ENCODE peak calls at places on chromosomes 12 and 14, in eight cellular contexts. D is NCI-H1105; V is anterior cingulate cortex; W is GOT3; G is GM23338; K is activated effector memory CD4-positive, alpha-beta T cell treated with Interleukin-2 at 50 U/mL for 16 hours; H is amniotic stem cell; Y is NCI-H510A treated with DMSO at 0.1 percent for 48 hours. Q is an unnamed sample.
A peak's percentile ranks its signal among the peaks of the same experiment; 100 is the strongest.

GRCh38 chr14:31300296-31300695 is 92.7 kb upstream of the HECTD1 start:
- DNase-seq in H (no peak), W (no peak), G (peak; percentile 61), Y (no peak), D (no peak), K (no peak), V (no peak), Q (no peak)

GRCh38 chr12:52018448-52019122 is 11.8 kb downstream of the TAMALIN start:
- DNase-seq in H (no peak), G (no peak), D (no peak), Y (no peak), V (no peak), K (no peak), W (no peak), Q (no peak)

GRCh38 chr12:106127289-106128126 is 11.2 kb downstream of the NUAK1 start:
- DNase-seq in W (no peak), K (no peak), Y (no peak), V (no peak), G (no peak), D (no peak), H (no peak), Q (no peak)

GRCh38 chr12:39406257-39406656 is 36.7 kb downstream of the KIF21A start:
- DNase-seq in G (no peak), K (no peak), V (no peak), Y (no peak), D (no peak), H (no peak), W (no peak), Q (no peak)

GRCh38 chr14:68795602-68796417 is 2.9 kb upstream of the ZFP36L1 start:
- DNase-seq in G (peak; percentile 88), V (no peak), K (peak; percentile 76), H (peak; percentile 49), D (peak; percentile 52), W (peak; percentile 6), Y (peak; percentile 51), Q (peak; percentile 95)

GRCh38 chr12:109735051-109735521 is 21.5 kb downstream of the FAM222A start:
- DNase-seq in Y (no peak), G (no peak), W (no peak), D (no peak), K (no peak), V (no peak), H (no peak), Q (no peak)

GRCh38 chr14:78902010-78902623 is 731.9 kb downstream of the NRXN3 start:
- DNase-seq in Y (peak; percentile 7), V (peak; percentile 23), K (no peak), H (peak; percentile 26), G (peak; percentile 68), W (no peak), D (no peak), Q (no peak)

GRCh38 chr12:2413999-2414792 is 361.4 kb downstream of the CACNA1C start:
- DNase-seq in W (no peak), H (no peak), Y (no peak), G (no peak), V (no peak), K (no peak), D (no peak), Q (no peak)

GRCh38 chr12:102503056-102503681 is 22.8 kb upstream of the IGF1 start:
- DNase-seq in W (no peak), H (no peak), K (no peak), D (no peak), Y (no peak), G (no peak), V (no peak), Q (no peak)

GRCh38 chr12:62268956-62269355 is 8.8 kb downstream of the USP15 start:
- DNase-seq in W (no peak), H (no peak), Y (no peak), K (no peak), G (no peak), D (no peak), V (no peak), Q (no peak)

GRCh38 chr12:65834146-65834935 is 10.1 kb downstream of the HMGA2 start:
- DNase-seq in W (no peak), H (no peak), D (no peak), V (no peak), Y (no peak), K (no peak), G (no peak), Q (no peak)

Q was measured in upper lobe of left lung.